ENCODE peak calls at places on chromosomes 16 and 17, in four cellular contexts. One of them, this sample, is unnamed.

GRCh38 chr16:87391324-87391949 is 699 bp upstream of the MAP1LC3B start:
- DNase-seq in K562: peak
- DNase-seq in GM12878: no peak
- DNase-seq in HepG2: peak
- DNase-seq in this sample: peak

GRCh38 chr16:48556913-48557351 is 53.0 kb downstream of the N4BP1 start:
- DNase-seq in HepG2: no peak
- DNase-seq in K562: no peak
- DNase-seq in GM12878: peak
- DNase-seq in this sample: no peak

GRCh38 chr17:66775881-66776400 is 59.0 kb upstream of the CACNG5 start:
- DNase-seq in GM12878: no peak
- DNase-seq in HepG2: no peak
- DNase-seq in K562: no peak
- DNase-seq in this sample: no peak

GRCh38 chr16:67963325-67964321 is 4.8 kb downstream of the SLC12A4 start:
- DNase-seq in GM12878: no peak
- DNase-seq in K562: peak
- DNase-seq in HepG2: no peak
- DNase-seq in this sample: peak

GRCh38 chr17:7355053-7355452 is at the start of gene TMEM95:
- DNase-seq in HepG2: no peak
- DNase-seq in K562: no peak
- DNase-seq in GM12878: no peak
- DNase-seq in this sample: no peak

GRCh38 chr16:19297454-19297853 is 11.9 kb downstream of the CLEC19A start:
- DNase-seq in HepG2: no peak
- DNase-seq in K562: no peak
- DNase-seq in GM12878: no peak
- DNase-seq in this sample: no peak

GRCh38 chr16:3074860-3075545 is 9.6 kb downstream of the IL32 start:
- DNase-seq in HepG2: no peak
- DNase-seq in GM12878: peak
- DNase-seq in K562: peak
- DNase-seq in this sample: no peak

GRCh38 chr16:8370374-8371015 is 219.8 kb downstream of the TMEM114 start:
- DNase-seq in K562: peak
- DNase-seq in GM12878: no peak
- DNase-seq in HepG2: peak
- DNase-seq in this sample: no peak

GRCh38 chr16:50265260-50265659 is 1.1 kb upstream of the ADCY7 start:
- DNase-seq in K562: peak
- DNase-seq in HepG2: peak
- DNase-seq in GM12878: no peak
- DNase-seq in this sample: no peak

GRCh38 chr16:89115216-89115949 is 21.7 kb downstream of the ACSF3 start:
- DNase-seq in HepG2: no peak
- DNase-seq in GM12878: peak
- DNase-seq in K562: peak
- DNase-seq in this sample: no peak

GRCh38 chr16:67530013-67530939 is 1.6 kb downstream of the RIPOR1 start:
- DNase-seq in HepG2: no peak
- DNase-seq in GM12878: no peak
- DNase-seq in K562: peak
- DNase-seq in this sample: peak

DNA sequence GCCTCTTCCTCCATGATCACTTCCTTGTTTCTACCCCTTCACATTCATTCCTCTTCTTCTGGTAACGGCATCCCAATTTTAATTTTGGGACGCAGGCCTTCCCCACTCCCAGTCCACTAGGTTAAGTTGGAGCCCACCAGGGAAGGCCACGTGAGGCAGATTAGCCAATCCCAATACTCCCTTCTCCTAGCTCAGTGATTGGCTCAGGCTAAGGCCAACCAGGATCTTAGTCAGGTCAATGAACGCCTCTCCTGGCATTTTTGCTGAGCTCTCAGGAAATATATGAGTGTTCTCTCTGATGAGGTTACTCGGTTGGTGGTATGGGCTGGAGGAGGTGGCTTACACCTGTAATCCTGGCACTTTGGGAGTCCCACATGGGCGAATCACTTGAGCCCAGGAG is 15.4 kb downstream of the SEZ6L2 start:
- DNase-seq in HepG2: no peak
- DNase-seq in GM12878: no peak
- DNase-seq in K562: peak
- DNase-seq in this sample: no peak
- TF ChIP-seq NR2C2 in HepG2: no peak
- TF ChIP-seq NR2C2 in GM12878: no peak
- TF ChIP-seq NR2C2 in K562: no peak
- TF ChIP-seq NR2C2 in this sample: no peak

GRCh38 chr16:69193860-69194259 is 6.9 kb downstream of the SNTB2 start:
- DNase-seq in GM12878: no peak
- DNase-seq in HepG2: peak
- DNase-seq in K562: no peak
- DNase-seq in this sample: no peak

GRCh38 chr16:69199382-69199781 is 12.4 kb downstream of the SNTB2 start:
- DNase-seq in GM12878: no peak
- DNase-seq in HepG2: no peak
- DNase-seq in K562: no peak
- DNase-seq in this sample: no peak

GRCh38 chr16:69197573-69197972 is 10.6 kb downstream of the SNTB2 start:
- DNase-seq in HepG2: no peak
- DNase-seq in GM12878: no peak
- DNase-seq in K562: no peak
- DNase-seq in this sample: no peak

GRCh38 chr16:69194488-69194887 is 7.5 kb downstream of the SNTB2 start:
- DNase-seq in GM12878: no peak
- DNase-seq in K562: no peak
- DNase-seq in HepG2: no peak
- DNase-seq in this sample: no peak

GRCh38 chr16:69195371-69196029 is 8.5 kb downstream of the SNTB2 start:
- DNase-seq in K562: no peak
- DNase-seq in HepG2: no peak
- DNase-seq in GM12878: no peak
- DNase-seq in this sample: no peak
- TF ChIP-seq CBFB in K562: no peak
- TF ChIP-seq CBFB in HepG2: no peak
- TF ChIP-seq CBFB in GM12878: no peak
- TF ChIP-seq CBFB in this sample: no peak

GRCh38 chr17:74430385-74430705 is 1.5 kb upstream of the GPRC5C start:
- DNase-seq in HepG2: no peak
- DNase-seq in K562: no peak
- DNase-seq in GM12878: no peak
- DNase-seq in this sample: no peak

GRCh38 chr17:74433421-74434121 is 1.7 kb downstream of the GPRC5C start:
- DNase-seq in GM12878: no peak
- DNase-seq in K562: peak
- DNase-seq in HepG2: peak
- DNase-seq in this sample: no peak

GRCh38 chr17:74430706-74431567 is 951 bp upstream of the GPRC5C start:
- DNase-seq in GM12878: peak
- DNase-seq in K562: peak
- DNase-seq in HepG2: peak
- DNase-seq in this sample: peak

GRCh38 chr17:74432484-74433391 is 850 bp downstream of the GPRC5C start:
- DNase-seq in HepG2: no peak
- DNase-seq in GM12878: no peak
- DNase-seq in K562: no peak
- DNase-seq in this sample: peak

GRCh38 chr17:74431568-74432483 is at the start of gene GPRC5C:
- DNase-seq in K562: peak
- DNase-seq in GM12878: no peak
- DNase-seq in HepG2: peak
- DNase-seq in this sample: peak
- TF ChIP-seq NR2C2 in K562: no peak
- TF ChIP-seq NR2C2 in GM12878: no peak
- TF ChIP-seq NR2C2 in HepG2: peak
- TF ChIP-seq NR2C2 in this sample: no peak

GRCh38 chr17:74277935-74278334 is 3.9 kb downstream of the DNAI2 start:
- DNase-seq in GM12878: no peak
- DNase-seq in K562: no peak
- DNase-seq in HepG2: no peak
- DNase-seq in this sample: no peak
- TF ChIP-seq CBFB in GM12878: no peak
- TF ChIP-seq CBFB in K562: no peak
- TF ChIP-seq CBFB in HepG2: no peak
- TF ChIP-seq CBFB in this sample: no peak